ENCODE peak calls at places on chromosomes 13 and 19, in six cellular contexts. Q is Karpas-422, B is GM12878, E is neural progenitor cell, R is K562, K is PC-3. U is an unnamed sample.

GRCh38 chr13:99658266-99658991 is 157.2 kb downstream of the TM9SF2 start:
- DNase-seq in Q (peak; percentile 86), B (no peak), E (peak; percentile 83), R (no peak), K (peak; percentile 6), U (peak; percentile 79)

GRCh38 chr19:39502640-39503417 is 4.1 kb downstream of the DLL3 start:
- DNase-seq in Q (peak; percentile 90), B (no peak), E (peak; percentile 95), R (peak; percentile 91), K (no peak), U (peak; percentile 93)

GRCh38 chr19:14517840-14518505 is at the start of gene DNAJB1:
- DNase-seq in Q (peak; percentile 80), B (no peak), E (peak; percentile 79), R (peak; percentile 89), K (peak; percentile 76), U (peak; percentile 92)

GRCh38 chr13:48156466-48156865 is 61.6 kb upstream of the MED4 start:
- DNase-seq in Q (peak; percentile 50), B (no peak), E (no peak), R (no peak), K (no peak), U (no peak)

GRCh38 chr13:45055902-45056648 is 64.2 kb upstream of the GTF2F2 start:
- DNase-seq in Q (no peak), B (no peak), E (peak; percentile 57), R (peak; percentile 18), K (peak; percentile 82), U (peak; percentile 82)

GRCh38 chr13:40878823-40879222 is 89.4 kb downstream of the SLC25A15 start:
- DNase-seq in Q (peak; percentile 9), B (no peak), E (no peak), R (no peak), K (no peak), U (no peak)

GRCh38 chr13:77374339-77374738 is 47.4 kb upstream of the MYCBP2 start:
- DNase-seq in Q (no peak), B (no peak), E (no peak), R (no peak), K (no peak), U (no peak)

GRCh38 chr13:101230271-101230890 is 185.9 kb downstream of the NALCN start:
- DNase-seq in Q (no peak), B (no peak), E (no peak), R (no peak), K (no peak), U (no peak)

GRCh38 chr13:109968876-109969577 is 182.6 kb upstream of the IRS2 start:
- DNase-seq in Q (no peak), B (no peak), E (no peak), R (no peak), K (no peak), U (peak; percentile 26)

GRCh38 chr13:26719356-26719945 is 41.1 kb downstream of the GPR12 start:
- DNase-seq in Q (no peak), B (no peak), E (no peak), R (peak; percentile 10), K (peak; percentile 8), U (peak; percentile 32)

GRCh38 chr13:101127741-101128353 is 288.5 kb downstream of the NALCN start:
- DNase-seq in Q (peak; percentile 65), B (no peak), E (peak; percentile 73), R (peak; percentile 14), K (peak; percentile 72), U (peak; percentile 66)

GRCh38 chr13:32010137-32010536 is 21.4 kb upstream of the FRY start:
- DNase-seq in Q (no peak), B (no peak), E (no peak), R (no peak), K (no peak), U (peak; percentile 37)

GRCh38 chr19:46147166-46147740 is 785 bp upstream of the IGFL2 start:
- DNase-seq in Q (no peak), B (no peak), E (no peak), R (no peak), K (no peak), U (no peak)

GRCh38 chr19:30312582-30313352 is 59.4 kb upstream of the ZNF536 start:
- DNase-seq in Q (peak; percentile 90), B (no peak), E (no peak), R (peak; percentile 10), K (no peak), U (no peak)

DNA sequence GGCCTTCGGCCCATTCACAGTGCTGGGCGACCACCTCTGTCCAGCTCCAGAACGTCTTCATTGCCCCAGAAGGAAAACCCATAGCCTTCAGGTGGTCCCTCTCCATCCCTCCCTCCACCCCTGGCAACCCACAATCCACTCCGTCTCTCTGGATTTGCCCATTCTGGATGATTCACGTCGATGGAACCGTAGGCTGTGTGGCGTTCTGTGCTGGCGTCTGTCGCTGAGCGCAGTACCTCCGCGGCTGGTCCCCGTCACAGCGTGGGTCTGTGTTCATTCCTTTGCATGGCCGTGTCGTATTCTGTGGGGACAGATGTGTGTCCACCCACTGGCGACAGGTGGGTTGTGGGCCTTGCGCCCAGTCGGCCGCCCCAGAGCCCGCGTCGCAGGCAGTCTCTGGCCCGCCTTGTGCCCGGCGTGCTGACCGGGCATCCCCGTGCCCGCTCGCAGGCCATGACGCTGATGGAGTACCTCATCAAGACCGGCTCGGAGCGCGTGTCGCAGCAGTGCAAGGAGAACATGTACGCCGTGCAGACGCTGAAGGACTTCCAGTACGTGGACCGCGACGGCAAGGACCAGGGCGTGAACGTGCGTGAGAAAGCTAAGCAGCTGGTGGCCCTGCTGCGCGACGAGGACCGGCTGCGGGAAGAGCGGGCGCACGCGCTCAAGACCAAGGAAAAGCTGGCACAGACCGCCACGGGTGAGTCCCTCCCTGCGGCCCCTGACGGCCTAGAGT is 10.1 kb downstream of the EPN1 start:
- DNase-seq in Q (no peak), B (no peak), E (no peak), R (no peak), K (no peak), U (no peak)
- H3K9ac ChIP-seq in Q (no peak overlapping the region), B (no peak overlapping the region), E (no peak overlapping the region), R (peak overlapping the region; percentile 45), K (no peak overlapping the region), U (no peak overlapping the region)

GRCh38 chr19:41352609-41353465 is 885 bp downstream of the TGFB1 start:
- DNase-seq in Q (peak; percentile 88), B (no peak), E (peak; percentile 81), R (peak; percentile 73), K (peak; percentile 49), U (peak; percentile 70)
- H2AFZ ChIP-seq in Q (peak overlapping the region; percentile 16), B (no peak overlapping the region), E (peak overlapping the region; percentile 84), R (peak overlapping the region; percentile 70), K (peak overlapping the region; percentile 69), U (peak overlapping the region; percentile 4)

GRCh38 chr19:50276370-50277063 is 52.7 kb downstream of the KCNC3 start:
- DNase-seq in Q (no peak), B (no peak), E (no peak), R (no peak), K (no peak), U (no peak)
- H3K9me3 ChIP-seq in Q (no peaks in the 10 kb centered on the region), B (no peaks in the 10 kb centered on the region), E (no peaks in the 10 kb centered on the region), R (no peaks in the 10 kb centered on the region), K (no peaks in the 10 kb centered on the region), U (no peaks in the 10 kb centered on the region)

DNA sequence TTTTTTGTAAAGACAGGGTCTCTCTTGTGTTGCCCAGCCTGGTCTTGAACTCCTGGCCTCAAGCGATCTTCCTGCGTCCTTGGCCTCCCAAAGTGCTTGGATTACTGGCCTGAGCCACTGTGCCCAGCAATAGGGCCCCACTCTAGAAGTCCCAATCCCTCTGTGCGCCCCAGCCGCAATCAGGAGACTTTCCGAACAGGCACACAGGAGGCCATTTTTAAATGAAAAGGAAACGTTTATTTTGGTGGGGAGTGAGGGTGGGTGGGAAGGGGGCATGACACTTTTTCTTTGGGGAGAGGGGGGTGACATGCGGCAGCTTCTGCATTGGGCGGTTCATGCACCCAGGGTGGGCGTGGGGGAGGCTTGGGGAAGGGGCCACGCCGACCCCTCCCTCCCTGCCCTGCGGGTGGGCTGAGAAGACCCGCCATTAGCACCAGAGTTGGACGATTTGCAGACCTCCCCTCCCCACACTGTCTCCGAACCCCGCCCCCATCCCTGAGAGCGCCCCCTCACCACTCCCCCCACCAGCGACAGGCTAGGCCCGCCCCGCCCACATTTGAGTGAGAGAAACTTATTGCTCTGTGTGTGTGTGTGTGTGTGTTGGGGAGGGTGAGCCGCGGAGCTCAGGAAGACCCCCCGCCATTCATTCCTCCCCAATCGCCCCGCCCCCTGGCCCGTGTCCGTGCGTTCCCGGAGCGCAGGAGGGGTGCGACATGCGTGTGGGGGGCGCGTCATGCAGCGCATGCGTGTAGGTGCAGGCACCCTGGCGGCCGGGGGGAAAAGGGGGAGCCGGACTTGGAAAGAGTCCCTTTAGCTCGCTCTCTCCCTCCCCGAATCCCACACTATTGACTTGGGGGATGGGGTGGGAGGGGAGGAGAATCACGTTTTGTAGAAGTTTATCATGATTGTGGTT is 17.2 kb downstream of the KCNC3 start:
- DNase-seq in Q (peak; percentile 79), B (no peak), E (peak; percentile 82), R (peak; percentile 89), K (peak; percentile 56), U (peak; percentile 13)
- H3K9ac ChIP-seq in Q (no peak overlapping the region), B (no peak overlapping the region), E (no peak overlapping the region), R (peak overlapping the region; percentile 86), K (no peak overlapping the region), U (no peak overlapping the region)

GRCh38 chr13:38686635-38687245 is at the start of gene FREM2:
- DNase-seq in Q (no peak), B (no peak), E (peak; percentile 97), R (no peak), K (peak; percentile 15), U (peak; percentile 33)
- H2AFZ ChIP-seq in Q (no peak within 1 kb of the TSS), B (no peak within 1 kb of the TSS), E (peak within 1 kb of the TSS; percentile 98), R (no peak within 1 kb of the TSS), K (no peak within 1 kb of the TSS), U (peak within 1 kb of the TSS; percentile 48)

GRCh38 chr13:33764716-33765115 is 53.2 kb upstream of the RFC3 start:
- DNase-seq in Q (no peak), B (no peak), E (no peak), R (no peak), K (peak; percentile 18), U (no peak)

GRCh38 chr13:33766724-33767123 is 51.2 kb upstream of the RFC3 start:
- DNase-seq in Q (no peak), B (no peak), E (no peak), R (no peak), K (no peak), U (no peak)

GRCh38 chr13:33767140-33767539 is 50.8 kb upstream of the RFC3 start:
- DNase-seq in Q (no peak), B (no peak), E (no peak), R (no peak), K (peak; percentile 10), U (no peak)

GRCh38 chr13:33761744-33762143 is 56.2 kb upstream of the RFC3 start:
- DNase-seq in Q (peak; percentile 70), B (no peak), E (peak; percentile 26), R (no peak), K (peak; percentile 41), U (peak; percentile 9)

DNA sequence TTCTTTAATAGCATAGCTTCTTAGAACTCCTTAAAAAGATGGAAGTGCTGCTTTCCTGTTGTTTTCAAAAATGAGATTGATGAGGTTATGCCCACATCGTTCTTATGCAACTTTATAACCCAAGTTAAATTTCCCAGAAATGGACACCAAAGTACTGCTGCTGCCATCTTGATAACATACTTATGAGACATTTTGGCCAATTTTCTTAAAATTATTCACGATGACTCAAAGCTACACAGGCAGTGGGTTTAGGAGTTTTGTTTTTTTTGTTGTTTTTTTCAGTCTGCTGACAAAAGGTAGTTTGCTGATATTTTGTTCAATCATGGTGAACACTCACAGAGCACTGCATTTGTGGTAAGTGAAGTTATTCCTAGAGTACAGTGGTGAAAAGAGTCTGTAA is 54.9 kb upstream of the RFC3 start:
- DNase-seq in Q (no peak), B (no peak), E (no peak), R (no peak), K (no peak), U (peak; percentile 48)
- H3K9me3 ChIP-seq in Q (peaks cover 5% of the 10 kb centered on the region), B (no peaks in the 10 kb centered on the region), E (no peaks in the 10 kb centered on the region), R (no peaks in the 10 kb centered on the region), K (no peaks in the 10 kb centered on the region), U (no peaks in the 10 kb centered on the region)

GRCh38 chr13:72751220-72751619 is 23.5 kb downstream of the BORA start:
- DNase-seq in Q (no peak), B (no peak), E (no peak), R (no peak), K (no peak), U (no peak)
- H3K9ac ChIP-seq in Q (no peak overlapping the region), B (no peak overlapping the region), E (no peak overlapping the region), R (no peak overlapping the region), K (no peak overlapping the region), U (no peak overlapping the region)